ENCODE peak calls at places on chromosomes 6 and 20, in seven cellular contexts. One of them, this sample, is unnamed.

GRCh38 chr20:4026093-4026601 is 10.8 kb upstream of the RNF24 start:
- DNase-seq in H9: peak; percentile 52
- DNase-seq in H1: no peak
- DNase-seq in IMR-90: peak; percentile 88
- DNase-seq in neuronal stem cell: no peak
- DNase-seq in trophoblast cell: no peak
- DNase-seq in mesendoderm: peak; percentile 84
- DNase-seq in this sample: peak; percentile 59

GRCh38 chr20:32577657-32578056 is 7.5 kb downstream of the NOL4L start:
- DNase-seq in trophoblast cell: no peak
- DNase-seq in neuronal stem cell: no peak
- DNase-seq in IMR-90: no peak
- DNase-seq in mesendoderm: no peak
- DNase-seq in H9: no peak
- DNase-seq in H1: no peak
- DNase-seq in this sample: no peak

GRCh38 chr6:119307041-119307440 is 42.5 kb downstream of the MAN1A1 start:
- DNase-seq in H1: no peak
- DNase-seq in mesendoderm: no peak
- DNase-seq in H9: no peak
- DNase-seq in IMR-90: no peak
- DNase-seq in trophoblast cell: no peak
- DNase-seq in neuronal stem cell: no peak
- DNase-seq in this sample: no peak

GRCh38 chr20:56299362-56299761 is 50.8 kb downstream of the MC3R start:
- DNase-seq in H9: no peak
- DNase-seq in neuronal stem cell: no peak
- DNase-seq in IMR-90: no peak
- DNase-seq in mesendoderm: no peak
- DNase-seq in trophoblast cell: no peak
- DNase-seq in H1: no peak
- DNase-seq in this sample: no peak

GRCh38 chr6:43746071-43746470 is 23.9 kb upstream of the VEGFA start:
- DNase-seq in neuronal stem cell: no peak
- DNase-seq in H9: peak; percentile 17
- DNase-seq in H1: no peak
- DNase-seq in IMR-90: no peak
- DNase-seq in trophoblast cell: no peak
- DNase-seq in mesendoderm: no peak
- DNase-seq in this sample: no peak

GRCh38 chr6:152471459-152472070 is 165.6 kb downstream of the SYNE1 start:
- DNase-seq in IMR-90: peak; percentile 49
- DNase-seq in trophoblast cell: no peak
- DNase-seq in H9: no peak
- DNase-seq in H1: no peak
- DNase-seq in mesendoderm: no peak
- DNase-seq in neuronal stem cell: no peak
- DNase-seq in this sample: no peak

GRCh38 chr6:113110211-113110610 is 746.9 kb upstream of the MARCKS start:
- DNase-seq in H9: no peak
- DNase-seq in mesendoderm: no peak
- DNase-seq in H1: no peak
- DNase-seq in IMR-90: no peak
- DNase-seq in neuronal stem cell: no peak
- DNase-seq in trophoblast cell: no peak
- DNase-seq in this sample: no peak

GRCh38 chr20:18258126-18258860 is 30.0 kb upstream of the ZNF133 start:
- DNase-seq in trophoblast cell: no peak
- DNase-seq in H1: no peak
- DNase-seq in IMR-90: no peak
- DNase-seq in mesendoderm: no peak
- DNase-seq in neuronal stem cell: no peak
- DNase-seq in H9: no peak
- DNase-seq in this sample: no peak

GRCh38 chr6:23174781-23175361 is 605.5 kb downstream of the HDGFL1 start:
- DNase-seq in mesendoderm: no peak
- DNase-seq in H1: no peak
- DNase-seq in trophoblast cell: no peak
- DNase-seq in H9: no peak
- DNase-seq in IMR-90: peak; percentile 97
- DNase-seq in neuronal stem cell: no peak
- DNase-seq in this sample: peak; percentile 97

GRCh38 chr6:65259080-65259479 is 447.9 kb downstream of the EYS start:
- DNase-seq in H9: no peak
- DNase-seq in H1: no peak
- DNase-seq in IMR-90: peak; percentile 27
- DNase-seq in mesendoderm: peak; percentile 60
- DNase-seq in neuronal stem cell: no peak
- DNase-seq in trophoblast cell: no peak
- DNase-seq in this sample: peak; percentile 69

GRCh38 chr20:46605181-46605580 is 46.1 kb downstream of the SLC13A3 start:
- DNase-seq in H1: no peak
- DNase-seq in H9: no peak
- DNase-seq in mesendoderm: no peak
- DNase-seq in trophoblast cell: no peak
- DNase-seq in neuronal stem cell: no peak
- DNase-seq in IMR-90: no peak
- DNase-seq in this sample: no peak

GRCh38 chr20:46607191-46607848 is 43.9 kb downstream of the SLC13A3 start:
- DNase-seq in mesendoderm: no peak
- DNase-seq in neuronal stem cell: no peak
- DNase-seq in IMR-90: no peak
- DNase-seq in H9: no peak
- DNase-seq in H1: no peak
- DNase-seq in trophoblast cell: no peak
- DNase-seq in this sample: no peak

GRCh38 chr20:46607849-46608497 is 43.3 kb downstream of the SLC13A3 start:
- DNase-seq in IMR-90: no peak
- DNase-seq in mesendoderm: no peak
- DNase-seq in neuronal stem cell: no peak
- DNase-seq in H1: no peak
- DNase-seq in trophoblast cell: no peak
- DNase-seq in H9: no peak
- DNase-seq in this sample: no peak

GRCh38 chr20:46605978-46606816 is 45.1 kb downstream of the SLC13A3 start:
- DNase-seq in IMR-90: no peak
- DNase-seq in mesendoderm: no peak
- DNase-seq in trophoblast cell: no peak
- DNase-seq in H1: no peak
- DNase-seq in H9: no peak
- DNase-seq in neuronal stem cell: no peak
- DNase-seq in this sample: no peak

GRCh38 chr20:46606817-46607190 is 44.5 kb downstream of the SLC13A3 start:
- DNase-seq in neuronal stem cell: no peak
- DNase-seq in H1: no peak
- DNase-seq in H9: no peak
- DNase-seq in trophoblast cell: no peak
- DNase-seq in mesendoderm: no peak
- DNase-seq in IMR-90: no peak
- DNase-seq in this sample: no peak
- H3K4ac ChIP-seq in neuronal stem cell: no peak overlapping the region
- H3K4ac ChIP-seq in H1: no peak overlapping the region
- H3K4ac ChIP-seq in H9: no peak overlapping the region
- H3K4ac ChIP-seq in trophoblast cell: no peak overlapping the region
- H3K4ac ChIP-seq in mesendoderm: no peak overlapping the region
- H3K4ac ChIP-seq in IMR-90: no peak overlapping the region
- H3K4ac ChIP-seq in this sample: no peak overlapping the region

GRCh38 chr6:147169529-147169928 is 34.7 kb upstream of the STXBP5 start:
- DNase-seq in IMR-90: no peak
- DNase-seq in H9: no peak
- DNase-seq in trophoblast cell: peak; percentile 12
- DNase-seq in mesendoderm: no peak
- DNase-seq in H1: no peak
- DNase-seq in neuronal stem cell: no peak
- DNase-seq in this sample: no peak
- H2AK5ac ChIP-seq in IMR-90: peak overlapping the region; percentile 49
- H2AK5ac ChIP-seq in H9: no peak overlapping the region
- H2AK5ac ChIP-seq in trophoblast cell: no peak overlapping the region
- H2AK5ac ChIP-seq in mesendoderm: no peak overlapping the region
- H2AK5ac ChIP-seq in H1: no peak overlapping the region
- H2AK5ac ChIP-seq in neuronal stem cell: no peak overlapping the region
- H2AK5ac ChIP-seq in this sample: no peak overlapping the region

DNA sequence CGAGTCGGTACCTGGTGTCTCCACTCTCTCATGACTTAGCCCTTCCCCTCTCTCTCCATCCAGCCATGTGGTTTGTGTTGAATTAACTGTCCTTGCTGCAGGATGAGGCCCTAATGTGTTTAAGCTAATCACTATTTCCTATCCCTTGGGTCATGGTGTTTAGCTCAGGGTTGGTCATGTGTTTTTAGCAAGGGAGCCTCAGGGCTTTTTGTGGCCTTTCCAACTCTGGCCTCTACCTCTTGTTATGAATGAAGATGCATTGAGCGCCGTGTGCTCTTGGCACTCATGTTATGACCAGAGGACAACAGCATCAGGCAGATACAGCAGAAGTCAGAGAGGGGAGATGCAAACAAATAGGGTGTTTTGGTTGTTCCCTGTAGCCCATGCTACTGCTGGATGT is 674.2 kb upstream of the FLRT3 start:
- DNase-seq in H1: no peak
- DNase-seq in trophoblast cell: no peak
- DNase-seq in IMR-90: no peak
- DNase-seq in mesendoderm: no peak
- DNase-seq in H9: no peak
- DNase-seq in neuronal stem cell: no peak
- DNase-seq in this sample: no peak
- H3K4ac ChIP-seq in H1: no peak overlapping the region
- H3K4ac ChIP-seq in trophoblast cell: no peak overlapping the region
- H3K4ac ChIP-seq in IMR-90: no peak overlapping the region
- H3K4ac ChIP-seq in mesendoderm: no peak overlapping the region
- H3K4ac ChIP-seq in H9: no peak overlapping the region
- H3K4ac ChIP-seq in neuronal stem cell: no peak overlapping the region
- H3K4ac ChIP-seq in this sample: no peak overlapping the region

GRCh38 chr6:13234130-13234529 is 94.2 kb downstream of the TBC1D7 start:
- DNase-seq in mesendoderm: no peak
- DNase-seq in trophoblast cell: peak; percentile 36
- DNase-seq in neuronal stem cell: no peak
- DNase-seq in H9: no peak
- DNase-seq in H1: no peak
- DNase-seq in IMR-90: no peak
- DNase-seq in this sample: no peak
- H2AK5ac ChIP-seq in mesendoderm: no peak overlapping the region
- H2AK5ac ChIP-seq in trophoblast cell: no peak overlapping the region
- H2AK5ac ChIP-seq in neuronal stem cell: no peak overlapping the region
- H2AK5ac ChIP-seq in H9: no peak overlapping the region
- H2AK5ac ChIP-seq in H1: no peak overlapping the region
- H2AK5ac ChIP-seq in IMR-90: no peak overlapping the region
- H2AK5ac ChIP-seq in this sample: no peak overlapping the region

GRCh38 chr6:28907394-28907793 is 16.4 kb downstream of the TRIM27 start:
- DNase-seq in mesendoderm: no peak
- DNase-seq in IMR-90: peak; percentile 96
- DNase-seq in trophoblast cell: peak; percentile 20
- DNase-seq in neuronal stem cell: no peak
- DNase-seq in H1: no peak
- DNase-seq in H9: no peak
- DNase-seq in this sample: peak; percentile 57

GRCh38 chr6:28898710-28898965 is 25.1 kb downstream of the TRIM27 start:
- DNase-seq in H1: no peak
- DNase-seq in neuronal stem cell: no peak
- DNase-seq in mesendoderm: no peak
- DNase-seq in trophoblast cell: no peak
- DNase-seq in H9: no peak
- DNase-seq in IMR-90: no peak
- DNase-seq in this sample: no peak

GRCh38 chr6:28906674-28907073 is 17.1 kb downstream of the TRIM27 start:
- DNase-seq in mesendoderm: no peak
- DNase-seq in IMR-90: no peak
- DNase-seq in trophoblast cell: no peak
- DNase-seq in H9: no peak
- DNase-seq in H1: no peak
- DNase-seq in neuronal stem cell: no peak
- DNase-seq in this sample: no peak

GRCh38 chr6:28900577-28901266 is 23.1 kb downstream of the TRIM27 start:
- DNase-seq in H9: no peak
- DNase-seq in H1: no peak
- DNase-seq in trophoblast cell: no peak
- DNase-seq in neuronal stem cell: no peak
- DNase-seq in mesendoderm: no peak
- DNase-seq in IMR-90: no peak
- DNase-seq in this sample: no peak

DNA sequence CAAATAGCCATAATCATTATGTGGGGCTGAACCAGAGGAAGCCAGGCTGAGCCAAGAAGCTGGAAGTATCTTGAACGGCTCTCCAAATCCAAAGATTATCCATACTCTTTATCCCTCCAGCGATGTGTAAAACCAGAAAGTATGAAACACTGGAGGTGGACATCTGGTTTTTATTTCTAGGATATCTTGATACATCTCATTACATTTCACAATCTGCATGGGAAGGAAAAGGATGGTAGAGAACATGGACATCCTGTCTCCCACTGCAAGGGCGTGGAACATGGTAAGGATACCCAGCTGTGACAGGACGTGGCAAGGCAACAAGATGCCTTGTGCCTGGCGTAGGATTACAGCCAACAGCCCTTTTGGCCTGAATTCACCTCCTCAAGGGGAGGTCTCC is 20.1 kb downstream of the TRIM27 start:
- DNase-seq in trophoblast cell: no peak
- DNase-seq in H1: no peak
- DNase-seq in neuronal stem cell: no peak
- DNase-seq in mesendoderm: no peak
- DNase-seq in H9: no peak
- DNase-seq in IMR-90: no peak
- DNase-seq in this sample: no peak
- H3K4ac ChIP-seq in trophoblast cell: no peak overlapping the region
- H3K4ac ChIP-seq in H1: no peak overlapping the region
- H3K4ac ChIP-seq in neuronal stem cell: no peak overlapping the region
- H3K4ac ChIP-seq in mesendoderm: no peak overlapping the region
- H3K4ac ChIP-seq in H9: no peak overlapping the region
- H3K4ac ChIP-seq in IMR-90: no peak overlapping the region
- H3K4ac ChIP-seq in this sample: no peak overlapping the region

DNA sequence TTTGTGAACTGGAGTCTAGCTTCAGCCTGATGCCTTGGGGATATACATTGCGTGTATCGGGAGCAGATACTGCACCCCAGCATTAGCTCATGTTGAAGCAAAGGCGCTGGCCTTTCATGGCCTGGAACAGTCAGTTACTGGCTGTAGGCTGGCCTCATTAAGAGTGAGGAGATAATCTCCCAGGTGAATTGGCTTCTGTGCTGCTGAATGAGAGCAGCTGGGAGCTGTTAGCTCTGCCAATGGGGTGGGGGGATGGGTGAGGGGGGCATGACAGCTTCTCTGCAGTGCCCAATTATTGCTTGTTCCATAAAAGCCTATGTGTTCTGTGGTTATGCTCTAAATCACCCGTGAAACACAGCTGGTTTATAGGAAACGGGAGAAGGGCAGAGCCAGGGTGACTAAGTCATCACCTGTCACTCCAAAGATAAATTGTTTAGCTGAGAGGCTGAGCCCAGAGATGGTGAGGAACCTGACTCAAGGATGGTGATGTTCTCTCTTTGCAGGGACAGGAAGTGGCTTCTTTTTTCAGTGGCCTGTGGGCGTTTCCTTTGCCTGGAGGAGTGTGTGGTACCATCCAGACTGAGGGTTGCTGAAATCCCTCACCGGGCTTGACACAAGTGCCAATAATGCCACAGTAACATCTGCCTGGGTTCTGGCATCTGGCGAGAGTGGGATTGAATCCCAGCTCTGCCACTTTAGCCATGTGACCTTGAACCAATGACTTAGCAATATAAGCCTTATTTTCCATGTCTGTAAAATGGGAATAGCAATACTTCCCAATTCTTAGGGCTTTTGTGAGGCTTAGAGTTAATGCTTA is 170.8 kb downstream of the BCAS1 start:
- DNase-seq in trophoblast cell: no peak
- DNase-seq in mesendoderm: no peak
- DNase-seq in neuronal stem cell: no peak
- DNase-seq in H9: no peak
- DNase-seq in H1: no peak
- DNase-seq in IMR-90: peak; percentile 87
- DNase-seq in this sample: peak; percentile 93
- H2AK5ac ChIP-seq in trophoblast cell: no peak overlapping the region
- H2AK5ac ChIP-seq in mesendoderm: no peak overlapping the region
- H2AK5ac ChIP-seq in neuronal stem cell: no peak overlapping the region
- H2AK5ac ChIP-seq in H9: no peak overlapping the region
- H2AK5ac ChIP-seq in H1: no peak overlapping the region
- H2AK5ac ChIP-seq in IMR-90: peak overlapping the region; percentile 86
- H2AK5ac ChIP-seq in this sample: peak overlapping the region; percentile 16

This sample was measured in mesenchymal stem cell.